ENCODE peak calls at places on chromosomes 7 and 10, in eight cellular contexts. Y, M, L, K, Q, J, A and C are unnamed samples.

GRCh38 chr10:114042895-114043531 is 653 bp upstream of the ADRB1 start:
- DNase-seq in M (no peak), J (peak), A (peak), Q (peak), L (peak), Y (no peak), K (peak), C (peak)

GRCh38 chr7:24477376-24477775 is 95.9 kb upstream of the PALS2 start:
- DNase-seq in L (no peak), K (no peak), J (no peak), Y (no peak), Q (no peak), A (no peak), M (no peak), C (no peak)

GRCh38 chr10:82908096-82908495 is 1033.1 kb downstream of the NRG3 start:
- DNase-seq in Y (no peak), Q (no peak), A (no peak), K (no peak), M (no peak), L (no peak), J (no peak), C (no peak)

GRCh38 chr7:48887500-48887899 is 36.8 kb upstream of the CDC14C start:
- DNase-seq in Q (peak), M (no peak), J (no peak), K (no peak), L (peak), A (no peak), Y (no peak), C (peak)

GRCh38 chr7:97116308-97116707 is 1.2 kb upstream of the SDHAF3 start:
- DNase-seq in Y (no peak), L (no peak), A (no peak), J (no peak), K (no peak), Q (no peak), M (no peak), C (no peak)

GRCh38 chr7:28706607-28707006 is 251.5 kb downstream of the TRIL start:
- DNase-seq in A (no peak), K (no peak), L (no peak), Y (no peak), M (no peak), J (no peak), Q (no peak), C (no peak)

GRCh38 chr10:51244308-51244707 is 170.0 kb downstream of the PRKG1 start:
- DNase-seq in Q (peak), M (no peak), A (no peak), J (no peak), L (no peak), Y (no peak), K (no peak), C (no peak)

GRCh38 chr7:82312646-82313045 is 130.9 kb downstream of the CACNA2D1 start:
- DNase-seq in L (no peak), J (no peak), A (no peak), Y (no peak), Q (no peak), M (no peak), K (no peak), C (no peak)

GRCh38 chr7:84841809-84842208 is 345.0 kb downstream of the SEMA3D start:
- DNase-seq in Q (peak), J (no peak), Y (no peak), K (no peak), A (no peak), L (no peak), M (no peak), C (no peak)

GRCh38 chr10:79446451-79447020 is 1.1 kb upstream of the ZCCHC24 start:
- DNase-seq in J (peak), A (peak), M (peak), K (no peak), L (peak), Q (no peak), Y (no peak), C (peak)